ENCODE peak calls at places on chromosomes 16 and 17, in ten cellular contexts. One of them, this sample, is unnamed.
A peak's percentile ranks its signal among the peaks of the same experiment; 100 is the strongest.

GRCh38 chr16:55597928-55598327 is 31.4 kb downstream of the CAPNS2 start:
- DNase-seq in effector CD4-positive, alpha-beta T cell: no peak
- DNase-seq in mucosa of gallbladder: no peak
- DNase-seq in left colon: no peak
- DNase-seq in activated T-helper 1 cell treated with anti-CD3 and anti-CD28 coated beads, Interleukin-12 subunit alpha, Interleukin-12 subunit beta, Interleukin-2, Interleukin-4 antibody, amounts not matched to agents 30 ng/mL and 10 ng/mL and 1 ng/mL, durations not matched to agents 14 hours and 24 hours and 36 hours: no peak
- DNase-seq in coronary artery: no peak
- DNase-seq in SJSA1: no peak
- DNase-seq in colonic mucosa: no peak
- DNase-seq in OCI-LY7: no peak
- DNase-seq in stimulated activated CD4-positive, alpha-beta T cell treated with anti-CD3 and anti-CD28 coated beads, Interleukin-4, amount 100 ng/mL, for 24 hours: no peak
- DNase-seq in this sample: no peak

GRCh38 chr17:34616148-34616547 is 36.8 kb downstream of the TMEM132E start:
- DNase-seq in effector CD4-positive, alpha-beta T cell: no peak
- DNase-seq in mucosa of gallbladder: no peak
- DNase-seq in left colon: no peak
- DNase-seq in activated T-helper 1 cell treated with anti-CD3 and anti-CD28 coated beads, Interleukin-12 subunit alpha, Interleukin-12 subunit beta, Interleukin-2, Interleukin-4 antibody, amounts not matched to agents 30 ng/mL and 10 ng/mL and 1 ng/mL, durations not matched to agents 14 hours and 24 hours and 36 hours: no peak
- DNase-seq in coronary artery: no peak
- DNase-seq in SJSA1: no peak
- DNase-seq in colonic mucosa: no peak
- DNase-seq in OCI-LY7: no peak
- DNase-seq in stimulated activated CD4-positive, alpha-beta T cell treated with anti-CD3 and anti-CD28 coated beads, Interleukin-4, amount 100 ng/mL, for 24 hours: no peak
- DNase-seq in this sample: peak; percentile 57

GRCh38 chr17:62591323-62591722 is 36.1 kb upstream of the MRC2 start:
- DNase-seq in effector CD4-positive, alpha-beta T cell: no peak
- DNase-seq in mucosa of gallbladder: no peak
- DNase-seq in left colon: no peak
- DNase-seq in activated T-helper 1 cell treated with anti-CD3 and anti-CD28 coated beads, Interleukin-12 subunit alpha, Interleukin-12 subunit beta, Interleukin-2, Interleukin-4 antibody, amounts not matched to agents 30 ng/mL and 10 ng/mL and 1 ng/mL, durations not matched to agents 14 hours and 24 hours and 36 hours: no peak
- DNase-seq in coronary artery: no peak
- DNase-seq in SJSA1: no peak
- DNase-seq in colonic mucosa: no peak
- DNase-seq in OCI-LY7: no peak
- DNase-seq in stimulated activated CD4-positive, alpha-beta T cell treated with anti-CD3 and anti-CD28 coated beads, Interleukin-4, amount 100 ng/mL, for 24 hours: no peak
- DNase-seq in this sample: no peak

GRCh38 chr16:69610356-69610755 is 44.6 kb downstream of the NFAT5 start:
- DNase-seq in effector CD4-positive, alpha-beta T cell: no peak
- DNase-seq in mucosa of gallbladder: no peak
- DNase-seq in left colon: no peak
- DNase-seq in activated T-helper 1 cell treated with anti-CD3 and anti-CD28 coated beads, Interleukin-12 subunit alpha, Interleukin-12 subunit beta, Interleukin-2, Interleukin-4 antibody, amounts not matched to agents 30 ng/mL and 10 ng/mL and 1 ng/mL, durations not matched to agents 14 hours and 24 hours and 36 hours: no peak
- DNase-seq in coronary artery: no peak
- DNase-seq in SJSA1: no peak
- DNase-seq in colonic mucosa: no peak
- DNase-seq in OCI-LY7: no peak
- DNase-seq in stimulated activated CD4-positive, alpha-beta T cell treated with anti-CD3 and anti-CD28 coated beads, Interleukin-4, amount 100 ng/mL, for 24 hours: no peak
- DNase-seq in this sample: no peak

GRCh38 chr16:53534206-53534605 is 31.2 kb upstream of the AKTIP start:
- DNase-seq in effector CD4-positive, alpha-beta T cell: no peak
- DNase-seq in mucosa of gallbladder: no peak
- DNase-seq in left colon: no peak
- DNase-seq in activated T-helper 1 cell treated with anti-CD3 and anti-CD28 coated beads, Interleukin-12 subunit alpha, Interleukin-12 subunit beta, Interleukin-2, Interleukin-4 antibody, amounts not matched to agents 30 ng/mL and 10 ng/mL and 1 ng/mL, durations not matched to agents 14 hours and 24 hours and 36 hours: no peak
- DNase-seq in coronary artery: no peak
- DNase-seq in SJSA1: no peak
- DNase-seq in colonic mucosa: no peak
- DNase-seq in OCI-LY7: no peak
- DNase-seq in stimulated activated CD4-positive, alpha-beta T cell treated with anti-CD3 and anti-CD28 coated beads, Interleukin-4, amount 100 ng/mL, for 24 hours: no peak
- DNase-seq in this sample: no peak

GRCh38 chr16:78134944-78135619 is 35.6 kb downstream of the WWOX start:
- DNase-seq in effector CD4-positive, alpha-beta T cell: no peak
- DNase-seq in mucosa of gallbladder: no peak
- DNase-seq in left colon: no peak
- DNase-seq in activated T-helper 1 cell treated with anti-CD3 and anti-CD28 coated beads, Interleukin-12 subunit alpha, Interleukin-12 subunit beta, Interleukin-2, Interleukin-4 antibody, amounts not matched to agents 30 ng/mL and 10 ng/mL and 1 ng/mL, durations not matched to agents 14 hours and 24 hours and 36 hours: no peak
- DNase-seq in coronary artery: no peak
- DNase-seq in SJSA1: no peak
- DNase-seq in colonic mucosa: no peak
- DNase-seq in OCI-LY7: no peak
- DNase-seq in stimulated activated CD4-positive, alpha-beta T cell treated with anti-CD3 and anti-CD28 coated beads, Interleukin-4, amount 100 ng/mL, for 24 hours: no peak
- DNase-seq in this sample: peak; percentile 22

GRCh38 chr17:67544364-67544763 is 167.3 kb downstream of the PITPNC1 start:
- DNase-seq in effector CD4-positive, alpha-beta T cell: no peak
- DNase-seq in mucosa of gallbladder: no peak
- DNase-seq in left colon: no peak
- DNase-seq in activated T-helper 1 cell treated with anti-CD3 and anti-CD28 coated beads, Interleukin-12 subunit alpha, Interleukin-12 subunit beta, Interleukin-2, Interleukin-4 antibody, amounts not matched to agents 30 ng/mL and 10 ng/mL and 1 ng/mL, durations not matched to agents 14 hours and 24 hours and 36 hours: no peak
- DNase-seq in coronary artery: peak; percentile 22
- DNase-seq in SJSA1: no peak
- DNase-seq in colonic mucosa: no peak
- DNase-seq in OCI-LY7: no peak
- DNase-seq in stimulated activated CD4-positive, alpha-beta T cell treated with anti-CD3 and anti-CD28 coated beads, Interleukin-4, amount 100 ng/mL, for 24 hours: no peak
- DNase-seq in this sample: no peak

GRCh38 chr16:50265260-50265659 is 1.1 kb upstream of the ADCY7 start:
- DNase-seq in effector CD4-positive, alpha-beta T cell: peak; percentile 41
- DNase-seq in mucosa of gallbladder: no peak
- DNase-seq in left colon: peak; percentile 61
- DNase-seq in activated T-helper 1 cell treated with anti-CD3 and anti-CD28 coated beads, Interleukin-12 subunit alpha, Interleukin-12 subunit beta, Interleukin-2, Interleukin-4 antibody, amounts not matched to agents 30 ng/mL and 10 ng/mL and 1 ng/mL, durations not matched to agents 14 hours and 24 hours and 36 hours: no peak
- DNase-seq in coronary artery: no peak
- DNase-seq in SJSA1: no peak
- DNase-seq in colonic mucosa: peak; percentile 55
- DNase-seq in OCI-LY7: peak; percentile 72
- DNase-seq in stimulated activated CD4-positive, alpha-beta T cell treated with anti-CD3 and anti-CD28 coated beads, Interleukin-4, amount 100 ng/mL, for 24 hours: peak; percentile 46
- DNase-seq in this sample: peak; percentile 14

GRCh38 chr17:65783845-65784334 is 222.4 kb upstream of the AXIN2 start:
- DNase-seq in effector CD4-positive, alpha-beta T cell: no peak
- DNase-seq in mucosa of gallbladder: no peak
- DNase-seq in left colon: no peak
- DNase-seq in activated T-helper 1 cell treated with anti-CD3 and anti-CD28 coated beads, Interleukin-12 subunit alpha, Interleukin-12 subunit beta, Interleukin-2, Interleukin-4 antibody, amounts not matched to agents 30 ng/mL and 10 ng/mL and 1 ng/mL, durations not matched to agents 14 hours and 24 hours and 36 hours: no peak
- DNase-seq in coronary artery: no peak
- DNase-seq in SJSA1: no peak
- DNase-seq in colonic mucosa: peak; percentile 68
- DNase-seq in OCI-LY7: no peak
- DNase-seq in stimulated activated CD4-positive, alpha-beta T cell treated with anti-CD3 and anti-CD28 coated beads, Interleukin-4, amount 100 ng/mL, for 24 hours: no peak
- DNase-seq in this sample: peak; percentile 12

GRCh38 chr16:68884867-68885266 is 41.5 kb downstream of the TANGO6 start:
- DNase-seq in effector CD4-positive, alpha-beta T cell: no peak
- DNase-seq in mucosa of gallbladder: no peak
- DNase-seq in left colon: no peak
- DNase-seq in activated T-helper 1 cell treated with anti-CD3 and anti-CD28 coated beads, Interleukin-12 subunit alpha, Interleukin-12 subunit beta, Interleukin-2, Interleukin-4 antibody, amounts not matched to agents 30 ng/mL and 10 ng/mL and 1 ng/mL, durations not matched to agents 14 hours and 24 hours and 36 hours: no peak
- DNase-seq in coronary artery: no peak
- DNase-seq in SJSA1: no peak
- DNase-seq in colonic mucosa: no peak
- DNase-seq in OCI-LY7: no peak
- DNase-seq in stimulated activated CD4-positive, alpha-beta T cell treated with anti-CD3 and anti-CD28 coated beads, Interleukin-4, amount 100 ng/mL, for 24 hours: no peak
- DNase-seq in this sample: no peak

GRCh38 chr16:48852955-48853354 is 243.0 kb upstream of the N4BP1 start:
- DNase-seq in effector CD4-positive, alpha-beta T cell: no peak
- DNase-seq in mucosa of gallbladder: no peak
- DNase-seq in left colon: no peak
- DNase-seq in activated T-helper 1 cell treated with anti-CD3 and anti-CD28 coated beads, Interleukin-12 subunit alpha, Interleukin-12 subunit beta, Interleukin-2, Interleukin-4 antibody, amounts not matched to agents 30 ng/mL and 10 ng/mL and 1 ng/mL, durations not matched to agents 14 hours and 24 hours and 36 hours: no peak
- DNase-seq in coronary artery: no peak
- DNase-seq in SJSA1: no peak
- DNase-seq in colonic mucosa: no peak
- DNase-seq in OCI-LY7: no peak
- DNase-seq in stimulated activated CD4-positive, alpha-beta T cell treated with anti-CD3 and anti-CD28 coated beads, Interleukin-4, amount 100 ng/mL, for 24 hours: no peak
- DNase-seq in this sample: no peak

GRCh38 chr16:29943846-29944669 is 17.8 kb upstream of the TMEM219 start:
- DNase-seq in effector CD4-positive, alpha-beta T cell: no peak
- DNase-seq in mucosa of gallbladder: peak; percentile 76
- DNase-seq in left colon: peak; percentile 63
- DNase-seq in activated T-helper 1 cell treated with anti-CD3 and anti-CD28 coated beads, Interleukin-12 subunit alpha, Interleukin-12 subunit beta, Interleukin-2, Interleukin-4 antibody, amounts not matched to agents 30 ng/mL and 10 ng/mL and 1 ng/mL, durations not matched to agents 14 hours and 24 hours and 36 hours: no peak
- DNase-seq in coronary artery: no peak
- DNase-seq in SJSA1: peak; percentile 93
- DNase-seq in colonic mucosa: peak; percentile 84
- DNase-seq in OCI-LY7: no peak
- DNase-seq in stimulated activated CD4-positive, alpha-beta T cell treated with anti-CD3 and anti-CD28 coated beads, Interleukin-4, amount 100 ng/mL, for 24 hours: no peak
- DNase-seq in this sample: peak; percentile 91

GRCh38 chr17:40320771-40321501 is 12.0 kb downstream of the RARA start:
- DNase-seq in effector CD4-positive, alpha-beta T cell: peak; percentile 68
- DNase-seq in mucosa of gallbladder: no peak
- DNase-seq in left colon: peak; percentile 56
- DNase-seq in activated T-helper 1 cell treated with anti-CD3 and anti-CD28 coated beads, Interleukin-12 subunit alpha, Interleukin-12 subunit beta, Interleukin-2, Interleukin-4 antibody, amounts not matched to agents 30 ng/mL and 10 ng/mL and 1 ng/mL, durations not matched to agents 14 hours and 24 hours and 36 hours: no peak
- DNase-seq in coronary artery: peak; percentile 93
- DNase-seq in SJSA1: peak; percentile 98
- DNase-seq in colonic mucosa: peak; percentile 57
- DNase-seq in OCI-LY7: no peak
- DNase-seq in stimulated activated CD4-positive, alpha-beta T cell treated with anti-CD3 and anti-CD28 coated beads, Interleukin-4, amount 100 ng/mL, for 24 hours: no peak
- DNase-seq in this sample: no peak

GRCh38 chr16:48003226-48003907 is 152.4 kb downstream of the ABCC12 start:
- DNase-seq in effector CD4-positive, alpha-beta T cell: no peak
- DNase-seq in mucosa of gallbladder: no peak
- DNase-seq in left colon: no peak
- DNase-seq in activated T-helper 1 cell treated with anti-CD3 and anti-CD28 coated beads, Interleukin-12 subunit alpha, Interleukin-12 subunit beta, Interleukin-2, Interleukin-4 antibody, amounts not matched to agents 30 ng/mL and 10 ng/mL and 1 ng/mL, durations not matched to agents 14 hours and 24 hours and 36 hours: no peak
- DNase-seq in coronary artery: no peak
- DNase-seq in SJSA1: no peak
- DNase-seq in colonic mucosa: no peak
- DNase-seq in OCI-LY7: no peak
- DNase-seq in stimulated activated CD4-positive, alpha-beta T cell treated with anti-CD3 and anti-CD28 coated beads, Interleukin-4, amount 100 ng/mL, for 24 hours: no peak
- DNase-seq in this sample: no peak

GRCh38 chr17:45902892-45903346 is 8.6 kb downstream of the MAPT start:
- DNase-seq in effector CD4-positive, alpha-beta T cell: no peak
- DNase-seq in mucosa of gallbladder: peak; percentile 69
- DNase-seq in left colon: peak; percentile 22
- DNase-seq in activated T-helper 1 cell treated with anti-CD3 and anti-CD28 coated beads, Interleukin-12 subunit alpha, Interleukin-12 subunit beta, Interleukin-2, Interleukin-4 antibody, amounts not matched to agents 30 ng/mL and 10 ng/mL and 1 ng/mL, durations not matched to agents 14 hours and 24 hours and 36 hours: no peak
- DNase-seq in coronary artery: no peak
- DNase-seq in SJSA1: no peak
- DNase-seq in colonic mucosa: no peak
- DNase-seq in OCI-LY7: no peak
- DNase-seq in stimulated activated CD4-positive, alpha-beta T cell treated with anti-CD3 and anti-CD28 coated beads, Interleukin-4, amount 100 ng/mL, for 24 hours: no peak
- DNase-seq in this sample: no peak

GRCh38 chr16:76955629-76956028 is 235.4 kb upstream of the MON1B start:
- DNase-seq in effector CD4-positive, alpha-beta T cell: no peak
- DNase-seq in mucosa of gallbladder: no peak
- DNase-seq in left colon: no peak
- DNase-seq in activated T-helper 1 cell treated with anti-CD3 and anti-CD28 coated beads, Interleukin-12 subunit alpha, Interleukin-12 subunit beta, Interleukin-2, Interleukin-4 antibody, amounts not matched to agents 30 ng/mL and 10 ng/mL and 1 ng/mL, durations not matched to agents 14 hours and 24 hours and 36 hours: no peak
- DNase-seq in coronary artery: no peak
- DNase-seq in SJSA1: no peak
- DNase-seq in colonic mucosa: no peak
- DNase-seq in OCI-LY7: no peak
- DNase-seq in stimulated activated CD4-positive, alpha-beta T cell treated with anti-CD3 and anti-CD28 coated beads, Interleukin-4, amount 100 ng/mL, for 24 hours: no peak
- DNase-seq in this sample: no peak

GRCh38 chr17:57010495-57010894 is 32.6 kb downstream of the SCPEP1 start:
- DNase-seq in effector CD4-positive, alpha-beta T cell: no peak
- DNase-seq in mucosa of gallbladder: no peak
- DNase-seq in left colon: no peak
- DNase-seq in activated T-helper 1 cell treated with anti-CD3 and anti-CD28 coated beads, Interleukin-12 subunit alpha, Interleukin-12 subunit beta, Interleukin-2, Interleukin-4 antibody, amounts not matched to agents 30 ng/mL and 10 ng/mL and 1 ng/mL, durations not matched to agents 14 hours and 24 hours and 36 hours: no peak
- DNase-seq in coronary artery: no peak
- DNase-seq in SJSA1: no peak
- DNase-seq in colonic mucosa: no peak
- DNase-seq in OCI-LY7: peak; percentile 16
- DNase-seq in stimulated activated CD4-positive, alpha-beta T cell treated with anti-CD3 and anti-CD28 coated beads, Interleukin-4, amount 100 ng/mL, for 24 hours: no peak
- DNase-seq in this sample: no peak